ENCODE peak calls at places on chromosome 7, in five cellular contexts. A is effector memory CD8-positive, alpha-beta T cell; U is tibial artery; L is upper lobe of left lung; V is WTC11. M is an unnamed sample.

GRCh38 chr7:1197997-1198632 is 34.6 kb upstream of the UNCX start:
- DNase-seq in A (no peak), U (no peak), L (no peak), V (no peak), M (no peak)

GRCh38 chr7:95636140-95636539 is 39.8 kb upstream of the PDK4 start:
- DNase-seq in A (no peak), U (no peak), L (no peak), V (no peak), M (no peak)

GRCh38 chr7:117061751-117062150 is 108.5 kb downstream of the ST7 start:
- DNase-seq in A (no peak), U (no peak), L (no peak), V (no peak), M (no peak)

GRCh38 chr7:130277763-130278643 is 11.3 kb downstream of the CPA2 start:
- DNase-seq in A (no peak), U (peak; percentile 79), L (peak; percentile 27), V (peak; percentile 75), M (peak; percentile 47)

GRCh38 chr7:43658718-43659548 is 70.4 kb downstream of the COA1 start:
- DNase-seq in A (no peak), U (no peak), L (no peak), V (no peak), M (no peak)

GRCh38 chr7:77199008-77199966 is at the start of gene FGL2:
- DNase-seq in A (no peak), U (peak; percentile 86), L (peak; percentile 70), V (peak; percentile 25), M (peak; percentile 82)

GRCh38 chr7:157056246-157056645 is 45.8 kb upstream of the MNX1 start:
- DNase-seq in A (no peak), U (no peak), L (no peak), V (no peak), M (no peak)

GRCh38 chr7:91976743-91977142 is 36.1 kb downstream of the AKAP9 start:
- DNase-seq in A (no peak), U (no peak), L (no peak), V (no peak), M (no peak)

GRCh38 chr7:11758627-11759111 is 73.3 kb downstream of the THSD7A start:
- DNase-seq in A (no peak), U (no peak), L (no peak), V (no peak), M (no peak)

GRCh38 chr7:70607281-70607680 is 524.7 kb upstream of the GALNT17 start:
- DNase-seq in A (no peak), U (no peak), L (no peak), V (no peak), M (no peak)

GRCh38 chr7:94832051-94832450 is 75.3 kb upstream of the PPP1R9A start:
- DNase-seq in A (no peak), U (no peak), L (no peak), V (no peak), M (no peak)

GRCh38 chr7:134457166-134457565 is 1.7 kb downstream of the AKR1B1 start:
- DNase-seq in A (no peak), U (no peak), L (no peak), V (no peak), M (no peak)

M was measured in heart left ventricle.